ENCODE peak calls at places on chromosome 4, in five cellular contexts. J is RCC 7860; I is GM18507; G is stimulated activated CD8-positive, alpha-beta memory T cell treated with anti-CD3 and anti-CD28 coated beads, Interleukin-12 subunit alpha, Interleukin-12 subunit beta, amount 100 ng/mL, for 4 hours; A is IMR-90. Z is an unnamed sample.

GRCh38 chr4:78149737-78150136 is 92.6 kb downstream of the FRAS1 start:
- DNase-seq in A (no peak), G (no peak), J (peak; percentile 10), I (no peak), Z (no peak)

GRCh38 chr4:25788839-25789238 is 73.9 kb downstream of the SEL1L3 start:
- DNase-seq in G (no peak), I (no peak), J (no peak), A (no peak), Z (no peak)

GRCh38 chr4:152975615-152976465 is 39.7 kb downstream of the FHDC1 start:
- DNase-seq in J (no peak), A (no peak), G (no peak), I (no peak), Z (no peak)

GRCh38 chr4:7315286-7315685 is 119.4 kb downstream of the PSAPL1 start:
- DNase-seq in G (no peak), I (no peak), A (no peak), J (no peak), Z (no peak)

GRCh38 chr4:41537267-41537890 is 578 bp upstream of the LIMCH1 start:
- DNase-seq in J (no peak), A (no peak), I (no peak), G (no peak), Z (no peak)

GRCh38 chr4:155339999-155340398 is 36.8 kb downstream of the MAP9 start:
- DNase-seq in J (no peak), I (no peak), A (no peak), G (no peak), Z (no peak)

GRCh38 chr4:137740192-137740591 is 207.9 kb upstream of the PCDH18 start:
- DNase-seq in A (peak; percentile 18), I (no peak), J (no peak), G (no peak), Z (no peak)

GRCh38 chr4:61532324-61532723 is 332.2 kb downstream of the ADGRL3 start:
- DNase-seq in A (peak; percentile 41), I (no peak), J (no peak), G (no peak), Z (no peak)

GRCh38 chr4:64588507-64588906 is 179.3 kb upstream of the TECRL start:
- DNase-seq in A (no peak), J (no peak), G (no peak), I (no peak), Z (no peak)

GRCh38 chr4:6633091-6633906 is 7.2 kb upstream of the MRFAP1 start:
- DNase-seq in A (peak; percentile 49), G (no peak), J (no peak), I (no peak), Z (no peak)

GRCh38 chr4:3634281-3635089 is 102.3 kb upstream of the LRPAP1 start:
- DNase-seq in A (no peak), J (no peak), G (no peak), I (no peak), Z (no peak)

GRCh38 chr4:176781739-176782100 is 11.0 kb downstream of the VEGFC start:
- DNase-seq in J (no peak), I (no peak), A (no peak), G (no peak), Z (no peak)

GRCh38 chr4:34469518-34469917 is 1774.8 kb downstream of the ARAP2 start:
- DNase-seq in I (no peak), G (no peak), J (no peak), A (no peak), Z (no peak)

GRCh38 chr4:80237992-80238391 is 28.5 kb upstream of the FGF5 start:
- DNase-seq in A (peak; percentile 96), I (no peak), J (peak; percentile 86), G (no peak), Z (peak; percentile 87)

GRCh38 chr4:116702949-116703348 is 382.4 kb downstream of the TRAM1L1 start:
- DNase-seq in A (no peak), I (no peak), J (no peak), G (no peak), Z (no peak)

GRCh38 chr4:41611881-41612871 is 74.2 kb downstream of the LIMCH1 start:
- DNase-seq in A (peak; percentile 8), J (peak; percentile 16), G (no peak), I (no peak), Z (peak; percentile 27)

Z was measured in pulmonary artery endothelial cell.